ENCODE peak calls at places on chromosomes 4 and X, in nine cellular contexts. One of them, this sample, is unnamed.

GRCh38 chr4:1402516-1403101 is 3.6 kb downstream of the NKX1-1 start:
- DNase-seq in NCI-H1105: no peak
- DNase-seq in RWPE1: no peak
- DNase-seq in Karpas-422: no peak
- DNase-seq in RKO: no peak
- DNase-seq in WTC11: no peak
- DNase-seq in NCI-H226: no peak
- DNase-seq in activated CD8-positive, alpha-beta memory T cell treated with anti-CD3 and anti-CD28 coated beads for 48 hours: no peak
- DNase-seq in M059J: no peak
- DNase-seq in this sample: no peak

GRCh38 chr4:26671111-26671510 is 87.2 kb downstream of the TBC1D19 start:
- DNase-seq in Karpas-422: no peak
- DNase-seq in NCI-H1105: no peak
- DNase-seq in RKO: no peak
- DNase-seq in NCI-H226: no peak
- DNase-seq in RWPE1: no peak
- DNase-seq in WTC11: no peak
- DNase-seq in activated CD8-positive, alpha-beta memory T cell treated with anti-CD3 and anti-CD28 coated beads for 48 hours: no peak
- DNase-seq in M059J: no peak
- DNase-seq in this sample: no peak

GRCh38 chr4:30399476-30399875 is 320.7 kb upstream of the PCDH7 start:
- DNase-seq in NCI-H1105: no peak
- DNase-seq in activated CD8-positive, alpha-beta memory T cell treated with anti-CD3 and anti-CD28 coated beads for 48 hours: no peak
- DNase-seq in Karpas-422: no peak
- DNase-seq in M059J: peak; percentile 14
- DNase-seq in WTC11: no peak
- DNase-seq in RWPE1: no peak
- DNase-seq in RKO: no peak
- DNase-seq in NCI-H226: no peak
- DNase-seq in this sample: no peak

GRCh38 chr4:168437192-168437938 is 42.9 kb downstream of the DDX60L start:
- DNase-seq in NCI-H1105: no peak
- DNase-seq in WTC11: no peak
- DNase-seq in RKO: peak; percentile 59
- DNase-seq in M059J: no peak
- DNase-seq in activated CD8-positive, alpha-beta memory T cell treated with anti-CD3 and anti-CD28 coated beads for 48 hours: no peak
- DNase-seq in Karpas-422: no peak
- DNase-seq in NCI-H226: no peak
- DNase-seq in RWPE1: no peak
- DNase-seq in this sample: no peak

GRCh38 chrX:40485427-40485826 is 95.3 kb upstream of the ATP6AP2 start:
- DNase-seq in M059J: no peak
- DNase-seq in NCI-H1105: no peak
- DNase-seq in RKO: no peak
- DNase-seq in WTC11: no peak
- DNase-seq in Karpas-422: no peak
- DNase-seq in NCI-H226: no peak
- DNase-seq in activated CD8-positive, alpha-beta memory T cell treated with anti-CD3 and anti-CD28 coated beads for 48 hours: no peak
- DNase-seq in RWPE1: no peak
- DNase-seq in this sample: no peak

GRCh38 chr4:182297659-182298058 is 54.5 kb downstream of the TENM3 start:
- DNase-seq in activated CD8-positive, alpha-beta memory T cell treated with anti-CD3 and anti-CD28 coated beads for 48 hours: no peak
- DNase-seq in Karpas-422: no peak
- DNase-seq in NCI-H226: peak; percentile 73
- DNase-seq in NCI-H1105: no peak
- DNase-seq in WTC11: no peak
- DNase-seq in RWPE1: peak; percentile 12
- DNase-seq in RKO: peak; percentile 37
- DNase-seq in M059J: peak; percentile 83
- DNase-seq in this sample: no peak

GRCh38 chr4:28557755-28558154 is 1697.1 kb downstream of the STIM2 start:
- DNase-seq in M059J: peak; percentile 56
- DNase-seq in WTC11: no peak
- DNase-seq in RKO: peak; percentile 59
- DNase-seq in Karpas-422: no peak
- DNase-seq in RWPE1: no peak
- DNase-seq in NCI-H1105: no peak
- DNase-seq in NCI-H226: no peak
- DNase-seq in activated CD8-positive, alpha-beta memory T cell treated with anti-CD3 and anti-CD28 coated beads for 48 hours: no peak
- DNase-seq in this sample: peak; percentile 53

GRCh38 chr4:142379277-142380051 is 466.6 kb downstream of the INPP4B start:
- DNase-seq in Karpas-422: no peak
- DNase-seq in RWPE1: peak; percentile 71
- DNase-seq in activated CD8-positive, alpha-beta memory T cell treated with anti-CD3 and anti-CD28 coated beads for 48 hours: no peak
- DNase-seq in NCI-H226: peak; percentile 28
- DNase-seq in RKO: peak; percentile 13
- DNase-seq in M059J: peak; percentile 92
- DNase-seq in WTC11: no peak
- DNase-seq in NCI-H1105: no peak
- DNase-seq in this sample: peak; percentile 92

GRCh38 chr4:119000400-119000799 is 111.7 kb downstream of the SYNPO2 start:
- DNase-seq in activated CD8-positive, alpha-beta memory T cell treated with anti-CD3 and anti-CD28 coated beads for 48 hours: no peak
- DNase-seq in NCI-H1105: no peak
- DNase-seq in NCI-H226: peak; percentile 3
- DNase-seq in WTC11: no peak
- DNase-seq in M059J: no peak
- DNase-seq in RWPE1: no peak
- DNase-seq in Karpas-422: no peak
- DNase-seq in RKO: no peak
- DNase-seq in this sample: no peak

GRCh38 chr4:15756361-15756861 is 21.7 kb upstream of the CD38 start:
- DNase-seq in activated CD8-positive, alpha-beta memory T cell treated with anti-CD3 and anti-CD28 coated beads for 48 hours: peak; percentile 59
- DNase-seq in Karpas-422: peak; percentile 72
- DNase-seq in NCI-H1105: no peak
- DNase-seq in NCI-H226: peak; percentile 95
- DNase-seq in RWPE1: peak; percentile 41
- DNase-seq in WTC11: no peak
- DNase-seq in M059J: peak; percentile 93
- DNase-seq in RKO: no peak
- DNase-seq in this sample: peak; percentile 85

GRCh38 chrX:133414399-133415275 is 652 bp downstream of the GPC4 start:
- DNase-seq in Karpas-422: no peak
- DNase-seq in NCI-H226: no peak
- DNase-seq in M059J: peak; percentile 43
- DNase-seq in RKO: no peak
- DNase-seq in NCI-H1105: no peak
- DNase-seq in RWPE1: no peak
- DNase-seq in WTC11: peak; percentile 22
- DNase-seq in activated CD8-positive, alpha-beta memory T cell treated with anti-CD3 and anti-CD28 coated beads for 48 hours: no peak
- DNase-seq in this sample: peak; percentile 16

GRCh38 chr4:8537041-8537461 is 43.1 kb upstream of the GPR78 start:
- DNase-seq in WTC11: no peak
- DNase-seq in Karpas-422: no peak
- DNase-seq in RWPE1: peak; percentile 79
- DNase-seq in NCI-H1105: peak; percentile 1
- DNase-seq in NCI-H226: peak; percentile 73
- DNase-seq in RKO: peak; percentile 90
- DNase-seq in M059J: peak; percentile 94
- DNase-seq in activated CD8-positive, alpha-beta memory T cell treated with anti-CD3 and anti-CD28 coated beads for 48 hours: no peak
- DNase-seq in this sample: peak; percentile 69

GRCh38 chrX:110145854-110146253 is 142.9 kb downstream of the TMEM164 start:
- DNase-seq in NCI-H226: no peak
- DNase-seq in Karpas-422: peak; percentile 72
- DNase-seq in M059J: peak; percentile 40
- DNase-seq in RKO: peak; percentile 68
- DNase-seq in WTC11: peak; percentile 10
- DNase-seq in activated CD8-positive, alpha-beta memory T cell treated with anti-CD3 and anti-CD28 coated beads for 48 hours: no peak
- DNase-seq in NCI-H1105: no peak
- DNase-seq in RWPE1: no peak
- DNase-seq in this sample: no peak

GRCh38 chr4:83780334-83780733 is 244.4 kb downstream of the GPAT3 start:
- DNase-seq in activated CD8-positive, alpha-beta memory T cell treated with anti-CD3 and anti-CD28 coated beads for 48 hours: no peak
- DNase-seq in Karpas-422: no peak
- DNase-seq in RWPE1: peak; percentile 41
- DNase-seq in WTC11: no peak
- DNase-seq in M059J: peak; percentile 2
- DNase-seq in NCI-H226: no peak
- DNase-seq in RKO: no peak
- DNase-seq in NCI-H1105: no peak
- DNase-seq in this sample: peak; percentile 61